ENCODE peak calls at places on chromosomes 4 and X, in ten cellular contexts. N is RPMI7951, K is NCI-H1105 treated with DMSO at 0.1 percent for 48 hours, S is cardiac muscle cell, I is A549, O is NT2/D1, G is activated T-cell treated with anti-CD3 and anti-CD28 coated beads for 1 hour, X is tibial nerve, E is NCI-H226, T is AG08395. A is an unnamed sample.

GRCh38 chr4:39631700-39632079 is 7.0 kb downstream of the SMIM14 start:
- DNase-seq in N (no peak), K (no peak), S (no peak), I (no peak), O (no peak), G (no peak), X (no peak), E (no peak), T (no peak), A (no peak)

GRCh38 chr4:5751918-5752802 is 41.2 kb downstream of the EVC start:
- DNase-seq in N (peak), K (no peak), S (no peak), I (no peak), O (peak), G (no peak), X (no peak), E (no peak), T (peak), A (no peak)

GRCh38 chr4:14896656-14897175 is 105.6 kb upstream of the CPEB2 start:
- DNase-seq in N (no peak), K (no peak), S (no peak), I (no peak), O (no peak), G (no peak), X (no peak), E (no peak), T (no peak), A (no peak)

GRCh38 chrX:123189318-123189717 is 5.2 kb downstream of the GRIA3 start:
- DNase-seq in N (no peak), K (no peak), S (no peak), I (no peak), O (no peak), G (no peak), X (no peak), E (no peak), T (no peak), A (no peak)

GRCh38 chrX:3286196-3286920 is 60.1 kb downstream of the MXRA5 start:
- DNase-seq in N (peak), K (no peak), S (no peak), I (no peak), O (no peak), G (no peak), X (no peak), E (peak), T (peak), A (peak)

GRCh38 chr4:46393606-46394005 is 3.7 kb upstream of the GABRA2 start:
- DNase-seq in N (no peak), K (no peak), S (no peak), I (no peak), O (no peak), G (no peak), X (no peak), E (no peak), T (no peak), A (no peak)

GRCh38 chr4:169009281-169010124 is 552 bp downstream of the CBR4 start:
- DNase-seq in N (peak), K (peak), S (peak), I (no peak), O (peak), G (peak), X (peak), E (peak), T (peak), A (no peak)

GRCh38 chr4:114945616-114946015 is 167.8 kb downstream of the NDST4 start:
- DNase-seq in N (no peak), K (no peak), S (no peak), I (no peak), O (no peak), G (no peak), X (no peak), E (no peak), T (no peak), A (no peak)

GRCh38 chrX:45667666-45668065 is 467.0 kb upstream of the DIPK2B start:
- DNase-seq in N (peak), K (no peak), S (no peak), I (no peak), O (no peak), G (no peak), X (no peak), E (peak), T (no peak), A (no peak)

GRCh38 chrX:123822965-123823364 is 36.9 kb upstream of the XIAP start:
- DNase-seq in N (no peak), K (no peak), S (no peak), I (no peak), O (no peak), G (no peak), X (no peak), E (no peak), T (no peak), A (no peak)

GRCh38 chrX:144946696-144947095 is 300.6 kb upstream of the SPANXN1 start:
- DNase-seq in N (peak), K (no peak), S (no peak), I (no peak), O (no peak), G (no peak), X (no peak), E (no peak), T (no peak), A (no peak)

GRCh38 chr4:6362896-6363295 is 93.2 kb downstream of the WFS1 start:
- DNase-seq in N (peak), K (no peak), S (peak), I (no peak), O (peak), G (no peak), X (no peak), E (no peak), T (peak), A (peak)

GRCh38 chr4:153773236-153773690 is 13.4 kb upstream of the RNF175 start:
- DNase-seq in N (no peak), K (no peak), S (no peak), I (no peak), O (no peak), G (no peak), X (no peak), E (no peak), T (no peak), A (no peak)

GRCh38 chrX:152907084-152907651 is 9.3 kb downstream of the ZNF185 start:
- DNase-seq in N (no peak), K (no peak), S (peak), I (no peak), O (no peak), G (no peak), X (no peak), E (no peak), T (no peak), A (no peak)

GRCh38 chr4:158605393-158605792 is 66.3 kb downstream of the C4orf46 start:
- DNase-seq in N (no peak), K (no peak), S (no peak), I (no peak), O (no peak), G (no peak), X (no peak), E (no peak), T (no peak), A (no peak)

GRCh38 chr4:176435891-176436499 is 116.2 kb downstream of the SPCS3 start:
- DNase-seq in N (no peak), K (no peak), S (no peak), I (no peak), O (no peak), G (no peak), X (no peak), E (peak), T (no peak), A (no peak)

GRCh38 chrX:45778621-45779020 is 577.9 kb upstream of the DIPK2B start:
- DNase-seq in N (no peak), K (no peak), S (no peak), I (no peak), O (no peak), G (no peak), X (no peak), E (no peak), T (no peak), A (no peak)

GRCh38 chrX:108122748-108123147 is 31.2 kb downstream of the ATG4A start:
- DNase-seq in N (peak), K (no peak), S (no peak), I (no peak), O (no peak), G (no peak), X (no peak), E (no peak), T (peak), A (peak)

GRCh38 chrX:22300130-22300529 is 27.4 kb downstream of the CBLL2 start:
- DNase-seq in N (peak), K (peak), S (peak), I (no peak), O (no peak), G (no peak), X (no peak), E (peak), T (peak), A (peak)

GRCh38 chr4:156723951-156724668 is 247.5 kb downstream of the PDGFC start:
- DNase-seq in N (no peak), K (no peak), S (no peak), I (no peak), O (no peak), G (no peak), X (no peak), E (no peak), T (no peak), A (no peak)

GRCh38 chr4:15659768-15660394 is 4.7 kb upstream of the FBXL5 start:
- DNase-seq in N (peak), K (no peak), S (no peak), I (no peak), O (no peak), G (no peak), X (peak), E (no peak), T (peak), A (no peak)

GRCh38 chrX:131910565-131910964 is 112.5 kb upstream of the STK26 start:
- DNase-seq in N (no peak), K (peak), S (no peak), I (no peak), O (no peak), G (no peak), X (no peak), E (no peak), T (no peak), A (no peak)

GRCh38 chr4:94274912-94275311 is 67.2 kb downstream of the SMARCAD1 start:
- DNase-seq in N (no peak), K (no peak), S (no peak), I (no peak), O (no peak), G (no peak), X (no peak), E (no peak), T (peak), A (no peak)

GRCh38 chrX:77603635-77604336 is 156.6 kb downstream of the FGF16 start:
- DNase-seq in N (no peak), K (no peak), S (no peak), I (no peak), O (no peak), G (no peak), X (no peak), E (no peak), T (no peak), A (no peak)

GRCh38 chr4:83852085-83852451 is 316.2 kb downstream of the GPAT3 start:
- DNase-seq in N (peak), K (no peak), S (no peak), I (peak), O (no peak), G (no peak), X (no peak), E (peak), T (peak), A (no peak)

GRCh38 chrX:152926279-152926678 is 28.4 kb downstream of the ZNF185 start:
- DNase-seq in N (peak), K (peak), S (no peak), I (peak), O (peak), G (peak), X (peak), E (peak), T (peak), A (peak)

GRCh38 chrX:39652336-39652735 is 445.4 kb downstream of the BCOR start:
- DNase-seq in N (peak), K (no peak), S (no peak), I (peak), O (peak), G (no peak), X (peak), E (no peak), T (peak), A (no peak)

A was measured in COLO829.